ENCODE peak calls at places on chromosomes 11 and 22, in six cellular contexts. Q is C1 segment of cervical spinal cord; W is GM10248; R is foreskin fibroblast; X is stimulated activated CD4-positive, alpha-beta T cell treated with anti-CD3 and anti-CD28 coated beads, Interleukin-4, amount 100 ng/mL, for 1 hour; G is GM03348. O is an unnamed sample.

GRCh38 chr11:35009191-35009940 is 92.9 kb downstream of the PDHX start:
- DNase-seq in W (no peak), Q (no peak), R (peak; percentile 76), X (no peak), G (peak; percentile 69), O (peak; percentile 51)

GRCh38 chr22:49506010-49506400 is 321.7 kb downstream of the BRD1 start:
- DNase-seq in R (no peak), G (no peak), X (no peak), Q (no peak), W (no peak), O (no peak)

GRCh38 chr11:2696461-2696860 is 3.3 kb downstream of the KCNQ1OT1 start:
- DNase-seq in W (no peak), Q (no peak), R (no peak), X (no peak), G (no peak), O (no peak)

GRCh38 chr22:45441158-45441557 is 27.7 kb downstream of the RIBC2 start:
- DNase-seq in Q (no peak), X (peak; percentile 20), R (peak; percentile 65), G (peak; percentile 77), W (peak; percentile 50), O (peak; percentile 86)

GRCh38 chr11:85619497-85619896 is 7.6 kb downstream of the DLG2 start:
- DNase-seq in Q (no peak), W (no peak), X (no peak), G (no peak), R (peak; percentile 5), O (no peak)

GRCh38 chr22:17243524-17243923 is 24.3 kb upstream of the ADA2 start:
- DNase-seq in R (no peak), G (no peak), X (no peak), Q (no peak), W (peak; percentile 84), O (no peak)

GRCh38 chr22:49687786-49688515 is 139.7 kb downstream of the BRD1 start:
- DNase-seq in R (no peak), G (no peak), X (no peak), Q (no peak), W (no peak), O (no peak)

GRCh38 chr11:78465169-78465942 is 47.7 kb upstream of the GAB2 start:
- DNase-seq in R (no peak), W (peak; percentile 84), G (no peak), Q (no peak), X (no peak), O (no peak)

GRCh38 chr11:78753297-78753696 is 178.6 kb upstream of the NARS2 start:
- DNase-seq in Q (no peak), G (no peak), W (no peak), R (no peak), X (no peak), O (peak; percentile 10)

GRCh38 chr11:47106839-47107520 is 69.7 kb downstream of the ARFGAP2 start:
- DNase-seq in R (no peak), Q (peak; percentile 80), G (no peak), X (no peak), W (no peak), O (no peak)

GRCh38 chr11:44629732-44630345 is 64.4 kb downstream of the CD82 start:
- DNase-seq in W (peak; percentile 3), X (no peak), G (no peak), Q (no peak), R (no peak), O (no peak)

GRCh38 chr11:125944350-125945010 is 1.4 kb upstream of the VSIG10L2 start:
- DNase-seq in R (no peak), X (no peak), W (no peak), G (no peak), Q (no peak), O (no peak)

GRCh38 chr11:69884286-69884685 is 65.1 kb upstream of the FGF3 start:
- DNase-seq in Q (no peak), X (no peak), W (no peak), G (no peak), R (no peak), O (no peak)

GRCh38 chr22:35023692-35024363 is 42.1 kb upstream of the ISX start:
- DNase-seq in R (no peak), W (peak; percentile 79), Q (no peak), G (peak; percentile 70), X (peak; percentile 66), O (peak; percentile 76)

GRCh38 chr11:19276859-19277808 is 36.4 kb upstream of the E2F8 start:
- DNase-seq in Q (no peak), R (no peak), X (no peak), W (no peak), G (peak; percentile 17), O (no peak)